ENCODE peak calls at places on chromosomes 7 and 10, in five cellular contexts. N is naive thymus-derived CD4-positive, alpha-beta T cell; O is effector memory CD4-positive, alpha-beta T cell; L is GM23248; I is neuronal stem cell. K is an unnamed sample. For H3K4me1 and H3K27me3, the result is how much of the 10 kb centered on the place peaks cover.

GRCh38 chr7:148898845-148899474 is 14.9 kb upstream of the EZH2 start:
- DNase-seq in N (no peak), O (no peak), L (no peak), I (no peak), K (no peak)

GRCh38 chr10:42551582-42552187 is 86.7 kb downstream of the ZNF33B start:
- DNase-seq in N (no peak), O (no peak), L (peak), I (peak), K (no peak)

GRCh38 chr7:156380261-156380660 is 260.3 kb upstream of the RNF32 start:
- DNase-seq in N (no peak), O (no peak), L (no peak), I (no peak), K (no peak)

GRCh38 chr7:122137291-122138077 is 6.6 kb downstream of the AASS start:
- DNase-seq in N (no peak), O (no peak), L (peak), I (no peak), K (no peak)

GRCh38 chr7:82327898-82328297 is 115.7 kb downstream of the CACNA2D1 start:
- DNase-seq in N (no peak), O (no peak), L (no peak), I (no peak), K (peak)

GRCh38 chr7:41029072-41029492 is 673.8 kb downstream of the INHBA start:
- DNase-seq in N (no peak), O (no peak), L (peak), I (no peak), K (no peak)

GRCh38 chr7:132548489-132549078 is 27.7 kb downstream of the PLXNA4 start:
- DNase-seq in N (no peak), O (no peak), L (peak), I (no peak), K (no peak)

GRCh38 chr7:114653391-114654088 is 238.9 kb downstream of the FOXP2 start:
- DNase-seq in N (no peak), O (no peak), L (no peak), I (no peak), K (no peak)

GRCh38 chr7:128886391-128887168 is 23.9 kb downstream of the ATP6V1F start:
- DNase-seq in N (no peak), O (no peak), L (no peak), I (no peak), K (no peak)

GRCh38 chr7:95491634-95492314 is 6.0 kb downstream of the ASB4 start:
- DNase-seq in N (no peak), O (no peak), L (no peak), I (no peak), K (no peak)

GRCh38 chr7:27156508-27156898 is at the start of gene HOXA7:
- DNase-seq in N (no peak), O (no peak), L (peak), I (no peak), K (peak)

GRCh38 chr10:6046458-6047325 is 15.5 kb downstream of the IL2RA start:
- DNase-seq in N (peak), O (no peak), L (no peak), I (no peak), K (no peak)

GRCh38 chr7:7135074-7135473 is 47.3 kb upstream of the C1GALT1 start:
- DNase-seq in N (no peak), O (no peak), L (no peak), I (no peak), K (no peak)

GRCh38 chr7:45177801-45178200 is 20.2 kb downstream of the RAMP3 start:
- DNase-seq in N (no peak), O (no peak), L (no peak), I (no peak), K (no peak)

GRCh38 chr10:133307776-133308430 is 769 bp downstream of the TUBGCP2 start:
- DNase-seq in N (peak), O (peak), L (peak), I (peak), K (peak)

GRCh38 chr7:147013820-147014219 is 897.2 kb downstream of the CNTNAP2 start:
- DNase-seq in N (no peak), O (no peak), L (no peak), I (no peak), K (no peak)

GRCh38 chr7:103504505-103505135 is 58.6 kb upstream of the SLC26A5 start:
- DNase-seq in N (no peak), O (no peak), L (no peak), I (no peak), K (no peak)

GRCh38 chr10:125823663-125824251 is 411 bp downstream of the BCCIP start:
- DNase-seq in N (peak), O (no peak), L (peak), I (no peak), K (peak)

GRCh38 chr10:35795131-35795819 is 153.2 kb upstream of the FZD8 start:
- DNase-seq in N (no peak), O (no peak), L (peak), I (no peak), K (no peak)

GRCh38 chr7:150851497-150852370 is 583 bp upstream of the AOC1 start:
- DNase-seq in N (no peak), O (no peak), L (no peak), I (no peak), K (no peak)

DNA sequence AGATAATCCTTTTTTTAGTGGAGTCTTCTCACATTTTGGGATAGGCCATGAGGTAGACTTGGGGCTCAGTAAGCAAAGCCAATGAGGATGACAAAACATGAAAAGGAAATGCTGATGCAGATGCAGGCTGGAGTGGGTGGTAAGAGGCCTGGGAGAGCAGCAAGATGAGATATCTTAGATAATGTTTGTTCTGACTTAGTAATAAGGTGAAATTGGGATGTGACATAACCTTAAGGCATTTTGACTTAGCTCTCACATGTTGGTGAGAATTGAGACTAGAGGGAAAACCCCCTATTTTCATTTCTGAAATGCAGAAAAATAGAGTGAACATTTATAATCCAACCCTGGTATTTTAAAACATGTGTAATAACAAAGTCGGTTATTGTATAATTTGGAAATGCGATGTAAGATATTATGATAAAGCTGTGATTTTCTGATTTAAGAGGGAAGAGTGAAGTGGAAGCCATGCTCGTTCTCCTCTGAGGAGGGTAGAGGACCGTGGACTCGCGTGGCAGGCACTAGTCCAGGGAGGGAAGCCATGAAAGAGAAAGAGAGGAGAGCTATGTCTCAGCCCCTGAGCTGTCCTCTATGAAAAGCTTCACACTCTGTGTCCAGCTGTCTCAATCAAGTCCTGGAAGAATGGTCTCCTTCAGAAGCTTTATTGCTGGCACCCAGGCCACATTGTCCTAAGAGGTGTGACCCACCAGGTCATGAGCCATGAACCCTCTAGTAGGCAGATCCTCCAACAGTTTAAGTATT is 57.3 kb downstream of the ST7 start:
- DNase-seq in N (peak), O (no peak), L (peak), I (no peak), K (no peak)
- H3K4me3 ChIP-seq in N (no peak), O (no peak), L (no peak), I (no peak), K (no peak)

GRCh38 chr10:94137747-94138146 is 144.0 kb downstream of the PLCE1 start:
- DNase-seq in N (no peak), O (no peak), L (peak), I (no peak), K (no peak)
- H3K4me1 ChIP-seq in N (under half), O (under half), L (under half), I (under half), K (under half)

DNA sequence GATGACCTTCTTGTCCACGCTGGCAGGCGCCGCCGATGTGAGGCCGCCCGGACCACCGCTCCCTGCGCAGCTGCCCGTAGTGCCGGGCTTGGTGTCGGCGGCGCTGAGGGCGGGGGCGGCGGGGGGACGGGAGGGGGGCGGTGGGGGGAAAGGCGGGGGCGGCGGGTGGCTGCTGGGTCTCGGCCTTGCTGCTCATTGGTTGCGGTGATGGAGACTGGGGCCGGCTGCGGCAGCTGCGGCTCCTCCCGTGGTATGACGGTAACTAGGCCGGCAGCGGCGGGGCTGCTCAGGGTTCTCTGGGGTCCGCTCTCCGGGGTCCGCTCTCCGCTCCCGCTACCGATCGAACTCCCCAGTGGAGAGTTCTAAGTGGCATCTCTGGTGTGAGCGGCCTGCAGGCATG is 1.8 kb upstream of the EFCAB10 start:
- DNase-seq in N (no peak), O (no peak), L (no peak), I (no peak), K (no peak)
- H3K27me3 ChIP-seq in N (under half), O (under half), L (under half), I (under half), K (under half)

DNA sequence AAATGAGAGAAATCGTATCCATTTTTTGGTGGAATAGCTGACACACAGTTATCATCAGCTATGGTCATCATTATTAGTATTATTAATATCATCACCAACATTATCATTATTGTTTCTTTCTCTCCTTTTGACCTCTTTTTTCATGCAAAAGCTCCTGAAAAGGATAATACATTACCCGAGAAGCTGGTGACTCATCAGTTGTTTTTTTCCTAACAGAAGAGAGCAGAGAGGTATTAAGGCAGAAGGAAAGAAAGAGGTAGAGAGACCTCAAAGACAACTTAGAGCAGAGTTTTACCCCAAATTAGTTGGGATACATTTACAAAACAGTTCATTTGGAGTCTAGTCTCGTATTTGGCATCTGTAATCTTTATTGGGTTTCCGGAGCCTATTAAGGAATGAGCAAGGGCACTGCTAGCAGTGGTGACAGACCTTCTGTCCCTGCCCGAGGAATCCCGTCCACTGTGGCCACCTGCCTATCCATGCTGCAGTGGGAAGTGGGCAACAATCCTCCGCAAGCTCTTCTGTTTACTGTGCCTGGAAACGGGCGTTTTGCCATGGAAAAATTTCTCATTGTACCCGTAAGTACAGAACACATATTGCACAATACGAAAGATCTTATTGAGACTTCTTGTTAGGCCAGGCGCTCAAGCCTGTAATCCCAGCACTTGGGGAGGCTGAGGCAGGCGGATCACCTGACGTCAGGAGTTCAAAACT is 170.0 kb upstream of the MKLN1 start:
- DNase-seq in N (no peak), O (no peak), L (peak), I (no peak), K (no peak)
- H3K4me3 ChIP-seq in N (no peak), O (no peak), L (peak), I (no peak), K (no peak)

DNA sequence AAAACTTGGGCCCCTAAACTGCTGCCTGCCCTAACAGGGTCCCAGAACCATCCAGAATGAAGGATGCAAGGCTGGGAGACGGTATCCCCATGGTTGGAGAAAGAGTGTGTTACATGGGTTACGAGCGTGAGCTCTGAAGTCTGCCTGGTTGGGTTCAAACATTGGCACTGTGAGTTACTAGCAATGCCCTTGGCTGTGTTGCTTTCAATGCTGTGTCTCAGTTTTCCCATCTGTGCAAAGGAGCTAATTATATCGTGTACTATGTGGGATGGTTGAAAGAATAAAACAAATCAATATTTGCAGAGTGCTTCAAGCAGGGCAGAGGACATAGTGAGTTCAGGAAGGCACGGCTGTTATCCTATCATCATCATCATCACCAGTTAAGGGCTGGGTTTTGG is 114.7 kb downstream of the ZMIZ1 start:
- DNase-seq in N (no peak), O (no peak), L (no peak), I (no peak), K (no peak)
- H3K4me1 ChIP-seq in N (under half), O (under half), L (under half), I (half or more), K (under half)

DNA sequence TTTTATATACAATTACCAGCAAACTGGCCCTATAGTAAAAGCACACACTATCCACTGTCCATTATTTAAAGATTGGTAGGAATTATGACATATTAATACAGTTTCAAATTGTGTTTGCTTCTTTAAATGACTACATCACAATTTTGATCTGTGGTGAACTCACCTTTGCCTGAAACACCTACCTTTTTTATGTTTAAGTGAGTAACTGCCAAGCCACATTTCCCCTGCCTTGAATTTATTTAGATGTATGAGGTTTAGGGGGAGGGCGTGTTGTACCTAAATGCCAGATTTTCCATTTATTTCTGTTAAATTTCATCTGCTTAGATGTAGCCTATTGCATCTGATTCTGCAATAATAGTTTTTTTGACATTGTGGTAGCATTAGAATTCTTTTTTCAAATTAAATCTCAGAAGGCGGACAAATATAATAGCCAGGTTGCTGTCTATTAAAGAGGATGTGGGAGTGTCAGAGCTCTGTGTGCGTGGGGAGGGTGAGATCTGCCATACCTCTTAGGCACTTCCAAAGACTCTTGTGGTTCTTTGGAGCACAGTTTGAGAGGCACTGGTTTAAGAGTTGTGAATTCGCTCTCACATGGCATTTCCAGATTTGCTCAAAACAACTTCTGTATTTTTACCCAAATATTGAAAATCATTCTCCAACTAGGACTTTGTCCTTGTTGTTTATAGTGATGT is 13.8 kb downstream of the PIK3CG start:
- DNase-seq in N (no peak), O (no peak), L (no peak), I (no peak), K (no peak)
- H3K27me3 ChIP-seq in N (under half), O (under half), L (under half), I (under half), K (under half)

DNA sequence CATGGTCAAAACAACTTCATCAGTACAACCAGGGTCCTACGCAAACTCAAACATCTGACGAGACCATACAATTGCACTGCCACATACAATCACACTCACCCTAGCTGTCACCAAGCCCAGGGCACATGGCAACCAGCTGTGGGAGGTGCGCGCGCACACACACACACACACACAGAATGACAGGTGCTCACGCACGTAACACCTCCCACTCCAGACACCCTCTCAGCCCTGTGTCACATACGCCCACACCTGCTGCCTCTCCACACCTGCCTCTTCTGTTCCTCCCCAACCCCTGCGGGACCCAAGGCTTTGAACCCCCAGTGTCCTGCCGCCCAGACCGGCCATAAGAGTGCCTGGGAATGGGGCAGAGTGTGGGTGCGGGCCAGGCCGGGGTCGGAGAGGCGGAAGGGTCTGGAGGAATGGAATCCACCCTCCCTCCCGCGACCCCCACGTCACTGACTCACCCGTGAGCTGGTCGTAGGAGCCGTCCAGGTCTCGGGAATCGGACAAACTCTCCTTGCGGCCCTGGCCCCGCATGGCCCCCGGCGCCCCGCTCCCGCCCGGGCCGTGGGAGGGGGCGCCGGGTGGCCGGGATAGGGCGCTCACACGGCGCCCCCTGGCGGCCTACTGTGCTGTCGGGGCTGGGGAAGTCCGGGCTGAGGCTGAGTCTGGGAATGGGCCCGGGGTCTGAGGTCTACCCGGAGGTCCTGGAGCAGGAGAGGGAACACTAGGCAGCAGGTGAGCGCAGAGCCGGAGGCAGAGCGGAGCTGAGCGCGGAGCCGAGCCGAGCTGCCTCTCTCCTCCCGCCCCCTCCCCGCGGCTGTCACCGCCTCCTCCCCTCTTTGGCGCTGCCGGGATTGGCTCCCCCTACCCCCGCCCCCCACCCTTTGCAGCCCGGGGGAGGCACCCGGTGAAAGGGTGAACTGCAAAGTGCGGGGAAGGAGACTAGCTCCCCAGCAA is at the start of gene KCNIP2:
- DNase-seq in N (peak), O (peak), L (no peak), I (no peak), K (no peak)
- H3K4me3 ChIP-seq in N (peak), O (peak), L (no peak), I (peak), K (peak)

GRCh38 chr10:13473986-13474385 is 54.8 kb downstream of the BEND7 start:
- DNase-seq in N (no peak), O (no peak), L (no peak), I (no peak), K (no peak)

GRCh38 chr10:13470270-13470669 is 58.5 kb downstream of the BEND7 start:
- DNase-seq in N (no peak), O (no peak), L (no peak), I (no peak), K (no peak)

GRCh38 chr10:13475124-13475523 is 53.7 kb downstream of the BEND7 start:
- DNase-seq in N (no peak), O (no peak), L (no peak), I (no peak), K (no peak)

DNA sequence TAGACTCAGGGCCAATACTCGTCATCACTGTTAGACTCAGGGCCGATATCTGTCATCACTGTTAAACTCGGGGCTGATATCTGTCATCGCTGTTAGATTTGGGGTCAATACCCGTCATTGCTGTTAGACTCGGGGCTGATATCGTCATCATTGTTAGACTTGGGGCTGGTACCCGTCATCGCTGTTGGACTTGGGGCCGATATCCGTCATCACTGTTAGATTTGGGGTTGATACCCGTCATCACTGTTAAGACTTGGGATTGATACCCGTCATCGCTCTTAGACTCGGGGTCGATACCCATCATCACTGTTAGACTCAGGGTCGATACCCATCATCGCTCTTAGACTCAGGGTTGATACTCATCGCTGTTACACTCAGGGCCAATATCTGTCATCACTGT is 56.5 kb downstream of the BEND7 start:
- DNase-seq in N (no peak), O (no peak), L (no peak), I (no peak), K (no peak)
- H3K4me1 ChIP-seq in N (under half), O (under half), L (under half), I (under half), K (under half)